ENCODE peak calls at places on chromosomes 4 and X, in nine cellular contexts. One of them, this sample, is unnamed.

GRCh38 chr4:15536552-15537499 is 67.1 kb downstream of the CC2D2A start:
- DNase-seq in ELF-1: no peak
- DNase-seq in stimulated activated CD8-positive, alpha-beta memory T cell treated with anti-CD3 and anti-CD28 coated beads, Interleukin-4, amount 100 ng/mL, for 4 hours: no peak
- DNase-seq in glutamatergic neuron: peak; percentile 15
- DNase-seq in NCI-H1092 treated with DMSO at 0.1 percent for 48 hours: no peak
- DNase-seq in Calu3: no peak
- DNase-seq in ACHN: no peak
- DNase-seq in CD4-positive, alpha-beta memory T cell: no peak
- DNase-seq in dorsolateral prefrontal cortex: no peak
- DNase-seq in this sample: no peak

GRCh38 chr4:94897023-94897422 is 139.3 kb downstream of the BMPR1B start:
- DNase-seq in ELF-1: no peak
- DNase-seq in stimulated activated CD8-positive, alpha-beta memory T cell treated with anti-CD3 and anti-CD28 coated beads, Interleukin-4, amount 100 ng/mL, for 4 hours: no peak
- DNase-seq in glutamatergic neuron: no peak
- DNase-seq in NCI-H1092 treated with DMSO at 0.1 percent for 48 hours: no peak
- DNase-seq in Calu3: no peak
- DNase-seq in ACHN: no peak
- DNase-seq in CD4-positive, alpha-beta memory T cell: no peak
- DNase-seq in dorsolateral prefrontal cortex: no peak
- DNase-seq in this sample: no peak

GRCh38 chrX:68865300-68865699 is 36.5 kb downstream of the EFNB1 start:
- DNase-seq in ELF-1: no peak
- DNase-seq in stimulated activated CD8-positive, alpha-beta memory T cell treated with anti-CD3 and anti-CD28 coated beads, Interleukin-4, amount 100 ng/mL, for 4 hours: no peak
- DNase-seq in glutamatergic neuron: no peak
- DNase-seq in NCI-H1092 treated with DMSO at 0.1 percent for 48 hours: no peak
- DNase-seq in Calu3: no peak
- DNase-seq in ACHN: no peak
- DNase-seq in CD4-positive, alpha-beta memory T cell: no peak
- DNase-seq in dorsolateral prefrontal cortex: no peak
- DNase-seq in this sample: no peak

GRCh38 chrX:56762220-56762619 is 33.2 kb downstream of the NBDY start:
- DNase-seq in ELF-1: no peak
- DNase-seq in stimulated activated CD8-positive, alpha-beta memory T cell treated with anti-CD3 and anti-CD28 coated beads, Interleukin-4, amount 100 ng/mL, for 4 hours: no peak
- DNase-seq in glutamatergic neuron: no peak
- DNase-seq in NCI-H1092 treated with DMSO at 0.1 percent for 48 hours: no peak
- DNase-seq in Calu3: no peak
- DNase-seq in ACHN: no peak
- DNase-seq in CD4-positive, alpha-beta memory T cell: no peak
- DNase-seq in dorsolateral prefrontal cortex: no peak
- DNase-seq in this sample: no peak

GRCh38 chr4:26061248-26061986 is 147.4 kb downstream of the SMIM20 start:
- DNase-seq in ELF-1: peak; percentile 56
- DNase-seq in stimulated activated CD8-positive, alpha-beta memory T cell treated with anti-CD3 and anti-CD28 coated beads, Interleukin-4, amount 100 ng/mL, for 4 hours: no peak
- DNase-seq in glutamatergic neuron: no peak
- DNase-seq in NCI-H1092 treated with DMSO at 0.1 percent for 48 hours: peak; percentile 25
- DNase-seq in Calu3: peak; percentile 17
- DNase-seq in ACHN: peak; percentile 39
- DNase-seq in CD4-positive, alpha-beta memory T cell: peak; percentile 15
- DNase-seq in dorsolateral prefrontal cortex: no peak
- DNase-seq in this sample: no peak

GRCh38 chr4:21304061-21304541 is 603.8 kb downstream of the PACRGL start:
- DNase-seq in ELF-1: peak; percentile 19
- DNase-seq in stimulated activated CD8-positive, alpha-beta memory T cell treated with anti-CD3 and anti-CD28 coated beads, Interleukin-4, amount 100 ng/mL, for 4 hours: no peak
- DNase-seq in glutamatergic neuron: peak; percentile 76
- DNase-seq in NCI-H1092 treated with DMSO at 0.1 percent for 48 hours: peak; percentile 54
- DNase-seq in Calu3: no peak
- DNase-seq in ACHN: no peak
- DNase-seq in CD4-positive, alpha-beta memory T cell: no peak
- DNase-seq in dorsolateral prefrontal cortex: peak; percentile 54
- DNase-seq in this sample: peak; percentile 56

GRCh38 chrX:126165721-126166401 is at the start of gene DCAF12L2:
- DNase-seq in ELF-1: peak; percentile 61
- DNase-seq in stimulated activated CD8-positive, alpha-beta memory T cell treated with anti-CD3 and anti-CD28 coated beads, Interleukin-4, amount 100 ng/mL, for 4 hours: no peak
- DNase-seq in glutamatergic neuron: peak; percentile 52
- DNase-seq in NCI-H1092 treated with DMSO at 0.1 percent for 48 hours: peak; percentile 11
- DNase-seq in Calu3: no peak
- DNase-seq in ACHN: no peak
- DNase-seq in CD4-positive, alpha-beta memory T cell: no peak
- DNase-seq in dorsolateral prefrontal cortex: no peak
- DNase-seq in this sample: peak; percentile 1

GRCh38 chr4:52659016-52659721 is at the start of gene USP46:
- DNase-seq in ELF-1: peak; percentile 75
- DNase-seq in stimulated activated CD8-positive, alpha-beta memory T cell treated with anti-CD3 and anti-CD28 coated beads, Interleukin-4, amount 100 ng/mL, for 4 hours: peak; percentile 24
- DNase-seq in glutamatergic neuron: peak; percentile 83
- DNase-seq in NCI-H1092 treated with DMSO at 0.1 percent for 48 hours: peak; percentile 70
- DNase-seq in Calu3: peak; percentile 58
- DNase-seq in ACHN: peak; percentile 65
- DNase-seq in CD4-positive, alpha-beta memory T cell: peak; percentile 50
- DNase-seq in dorsolateral prefrontal cortex: peak; percentile 42
- DNase-seq in this sample: peak; percentile 90

GRCh38 chrX:97743014-97743413 is 859.3 kb downstream of the RPA4 start:
- DNase-seq in ELF-1: no peak
- DNase-seq in stimulated activated CD8-positive, alpha-beta memory T cell treated with anti-CD3 and anti-CD28 coated beads, Interleukin-4, amount 100 ng/mL, for 4 hours: no peak
- DNase-seq in glutamatergic neuron: no peak
- DNase-seq in NCI-H1092 treated with DMSO at 0.1 percent for 48 hours: no peak
- DNase-seq in Calu3: no peak
- DNase-seq in ACHN: no peak
- DNase-seq in CD4-positive, alpha-beta memory T cell: no peak
- DNase-seq in dorsolateral prefrontal cortex: no peak
- DNase-seq in this sample: no peak

GRCh38 chrX:149962859-149963757 is 24.8 kb upstream of the EOLA2 start:
- DNase-seq in ELF-1: peak; percentile 44
- DNase-seq in stimulated activated CD8-positive, alpha-beta memory T cell treated with anti-CD3 and anti-CD28 coated beads, Interleukin-4, amount 100 ng/mL, for 4 hours: no peak
- DNase-seq in glutamatergic neuron: peak; percentile 42
- DNase-seq in NCI-H1092 treated with DMSO at 0.1 percent for 48 hours: peak; percentile 45
- DNase-seq in Calu3: peak; percentile 55
- DNase-seq in ACHN: peak; percentile 57
- DNase-seq in CD4-positive, alpha-beta memory T cell: peak; percentile 2
- DNase-seq in dorsolateral prefrontal cortex: peak; percentile 65
- DNase-seq in this sample: peak; percentile 45

GRCh38 chrX:67544871-67545771 is 1.3 kb downstream of the AR start:
- DNase-seq in ELF-1: peak; percentile 68
- DNase-seq in stimulated activated CD8-positive, alpha-beta memory T cell treated with anti-CD3 and anti-CD28 coated beads, Interleukin-4, amount 100 ng/mL, for 4 hours: no peak
- DNase-seq in glutamatergic neuron: peak; percentile 31
- DNase-seq in NCI-H1092 treated with DMSO at 0.1 percent for 48 hours: no peak
- DNase-seq in Calu3: no peak
- DNase-seq in ACHN: no peak
- DNase-seq in CD4-positive, alpha-beta memory T cell: no peak
- DNase-seq in dorsolateral prefrontal cortex: no peak
- DNase-seq in this sample: no peak

GRCh38 chrX:105837227-105837626 is 14.9 kb downstream of the NRK start:
- DNase-seq in ELF-1: no peak
- DNase-seq in stimulated activated CD8-positive, alpha-beta memory T cell treated with anti-CD3 and anti-CD28 coated beads, Interleukin-4, amount 100 ng/mL, for 4 hours: no peak
- DNase-seq in glutamatergic neuron: no peak
- DNase-seq in NCI-H1092 treated with DMSO at 0.1 percent for 48 hours: no peak
- DNase-seq in Calu3: no peak
- DNase-seq in ACHN: peak; percentile 79
- DNase-seq in CD4-positive, alpha-beta memory T cell: no peak
- DNase-seq in dorsolateral prefrontal cortex: peak; percentile 33
- DNase-seq in this sample: no peak

GRCh38 chrX:65685112-65685511 is 17.7 kb downstream of the MSN start:
- DNase-seq in ELF-1: no peak
- DNase-seq in stimulated activated CD8-positive, alpha-beta memory T cell treated with anti-CD3 and anti-CD28 coated beads, Interleukin-4, amount 100 ng/mL, for 4 hours: no peak
- DNase-seq in glutamatergic neuron: no peak
- DNase-seq in NCI-H1092 treated with DMSO at 0.1 percent for 48 hours: no peak
- DNase-seq in Calu3: no peak
- DNase-seq in ACHN: no peak
- DNase-seq in CD4-positive, alpha-beta memory T cell: no peak
- DNase-seq in dorsolateral prefrontal cortex: no peak
- DNase-seq in this sample: no peak

This sample was measured in cerebellum.